ENCODE peak calls at places on chromosome 16, in eight cellular contexts. E, N, M, I, V, B, K and S are unnamed samples. For H3K36me3, the result is how much of the 10 kb centered on the place peaks cover.

GRCh38 chr16:81646561-81646960 is 132.5 kb upstream of the PLCG2 start:
- DNase-seq in N (no peak), B (no peak), K (no peak), M (no peak), E (no peak), V (no peak), I (no peak), S (no peak)

GRCh38 chr16:52573365-52574104 is 26.6 kb upstream of the TOX3 start:
- DNase-seq in I (no peak), B (peak), E (no peak), V (peak), N (no peak), M (no peak), K (no peak), S (no peak)

GRCh38 chr16:55043499-55043898 is 112.8 kb downstream of the IRX5 start:
- DNase-seq in N (no peak), K (no peak), E (no peak), I (no peak), B (no peak), M (no peak), V (no peak), S (no peak)

GRCh38 chr16:82700541-82701240 is 73.9 kb downstream of the CDH13 start:
- DNase-seq in B (no peak), E (no peak), M (no peak), N (peak), K (no peak), V (no peak), I (no peak), S (no peak)

GRCh38 chr16:23196577-23196976 is 14.0 kb downstream of the SCNN1G start:
- DNase-seq in K (no peak), N (no peak), V (no peak), B (no peak), E (no peak), M (no peak), I (no peak), S (no peak)

GRCh38 chr16:66270333-66270927 is 96.1 kb upstream of the CDH5 start:
- DNase-seq in V (peak), K (peak), B (peak), N (no peak), I (peak), M (peak), E (peak), S (peak)

GRCh38 chr16:70381604-70382342 is 35.1 kb downstream of the DDX19A start:
- DNase-seq in E (peak), M (no peak), B (no peak), V (no peak), I (no peak), K (no peak), N (no peak), S (no peak)

GRCh38 chr16:80231118-80231515 is 309.7 kb upstream of the DYNLRB2 start:
- DNase-seq in K (no peak), V (no peak), M (no peak), B (no peak), N (no peak), I (no peak), E (no peak), S (no peak)

GRCh38 chr16:1308036-1308976 is 1.1 kb upstream of the UBE2I start:
- DNase-seq in K (no peak), M (no peak), B (no peak), V (peak), I (no peak), E (no peak), N (no peak), S (peak)

GRCh38 chr16:24844101-24845030 is 1.4 kb upstream of the SLC5A11 start:
- DNase-seq in M (no peak), I (no peak), V (peak), B (no peak), K (no peak), N (no peak), E (no peak), S (no peak)

GRCh38 chr16:67395458-67396158 is 2.3 kb upstream of the TPPP3 start:
- DNase-seq in N (no peak), E (no peak), B (peak), M (no peak), V (no peak), K (no peak), I (no peak), S (peak)

GRCh38 chr16:79932564-79932963 is 332.0 kb upstream of the MAF start:
- DNase-seq in K (no peak), B (no peak), M (no peak), E (no peak), I (no peak), V (no peak), N (no peak), S (no peak)

GRCh38 chr16:75311383-75311938 is 60.0 kb upstream of the BCAR1 start:
- DNase-seq in E (no peak), M (no peak), B (no peak), V (no peak), N (no peak), K (no peak), I (no peak), S (no peak)

GRCh38 chr16:4709481-4709880 is 16.1 kb downstream of the NUDT16L1 start:
- DNase-seq in M (no peak), B (no peak), E (no peak), I (no peak), V (no peak), K (no peak), N (no peak), S (no peak)

GRCh38 chr16:85077576-85078125 is 34.6 kb downstream of the CIBAR2 start:
- DNase-seq in I (no peak), V (no peak), B (no peak), E (no peak), M (no peak), K (no peak), N (no peak), S (no peak)

GRCh38 chr16:85600078-85600477 is 13.0 kb upstream of the GSE1 start:
- DNase-seq in I (no peak), B (peak), E (no peak), V (no peak), K (no peak), M (no peak), N (no peak), S (no peak)

GRCh38 chr16:15484662-15485061 is 50.3 kb downstream of the BMERB1 start:
- DNase-seq in N (no peak), K (no peak), B (no peak), V (no peak), I (no peak), M (no peak), E (no peak), S (no peak)

GRCh38 chr16:1301562-1301961 is 7.9 kb upstream of the UBE2I start:
- DNase-seq in N (no peak), I (no peak), K (no peak), V (no peak), E (no peak), M (no peak), B (no peak), S (no peak)

GRCh38 chr16:64866026-64866425 is 255.8 kb downstream of the CDH11 start:
- DNase-seq in I (no peak), M (no peak), B (no peak), K (no peak), N (no peak), V (no peak), E (no peak), S (no peak)

GRCh38 chr16:88727871-88728270 is 21.6 kb downstream of the CTU2 start:
- DNase-seq in I (no peak), E (no peak), M (peak), N (no peak), K (no peak), B (no peak), V (no peak), S (no peak)

GRCh38 chr16:57528499-57529323 is 7.7 kb downstream of the CCDC102A start:
- DNase-seq in K (no peak), I (no peak), V (peak), E (no peak), M (peak), B (no peak), N (no peak), S (no peak)

GRCh38 chr16:79334127-79334526 is 266.4 kb downstream of the MAF start:
- DNase-seq in K (peak), M (no peak), E (no peak), B (no peak), V (peak), I (no peak), N (no peak), S (peak)

GRCh38 chr16:14296663-14297062 is 225.5 kb downstream of the MRTFB start:
- DNase-seq in K (no peak), I (no peak), V (no peak), B (no peak), E (no peak), N (no peak), M (no peak), S (no peak)

GRCh38 chr16:25126820-25127232 is 15.3 kb downstream of the LCMT1 start:
- DNase-seq in M (no peak), I (no peak), K (no peak), N (no peak), E (no peak), V (peak), B (peak), S (peak)

GRCh38 chr16:88700322-88700635 is 5.9 kb downstream of the RNF166 start:
- DNase-seq in I (no peak), V (no peak), E (no peak), N (no peak), K (no peak), B (no peak), M (no peak), S (no peak)

GRCh38 chr16:4309833-4310266 is 6.0 kb upstream of the GLIS2 start:
- DNase-seq in V (peak), E (no peak), I (peak), B (peak), K (peak), M (peak), N (no peak), S (no peak)

GRCh38 chr16:2854700-2855309 is 3.2 kb downstream of the PRSS22 start:
- DNase-seq in M (no peak), V (no peak), I (no peak), E (no peak), K (no peak), B (no peak), N (no peak), S (no peak)

GRCh38 chr16:4706871-4707270 is 13.5 kb downstream of the NUDT16L1 start:
- DNase-seq in E (no peak), I (no peak), V (no peak), M (no peak), B (no peak), N (no peak), K (no peak), S (no peak)

GRCh38 chr16:10992112-10992511 is 47.7 kb downstream of the CLEC16A start:
- DNase-seq in M (no peak), B (no peak), K (no peak), V (no peak), E (no peak), N (no peak), I (no peak), S (no peak)

DNA sequence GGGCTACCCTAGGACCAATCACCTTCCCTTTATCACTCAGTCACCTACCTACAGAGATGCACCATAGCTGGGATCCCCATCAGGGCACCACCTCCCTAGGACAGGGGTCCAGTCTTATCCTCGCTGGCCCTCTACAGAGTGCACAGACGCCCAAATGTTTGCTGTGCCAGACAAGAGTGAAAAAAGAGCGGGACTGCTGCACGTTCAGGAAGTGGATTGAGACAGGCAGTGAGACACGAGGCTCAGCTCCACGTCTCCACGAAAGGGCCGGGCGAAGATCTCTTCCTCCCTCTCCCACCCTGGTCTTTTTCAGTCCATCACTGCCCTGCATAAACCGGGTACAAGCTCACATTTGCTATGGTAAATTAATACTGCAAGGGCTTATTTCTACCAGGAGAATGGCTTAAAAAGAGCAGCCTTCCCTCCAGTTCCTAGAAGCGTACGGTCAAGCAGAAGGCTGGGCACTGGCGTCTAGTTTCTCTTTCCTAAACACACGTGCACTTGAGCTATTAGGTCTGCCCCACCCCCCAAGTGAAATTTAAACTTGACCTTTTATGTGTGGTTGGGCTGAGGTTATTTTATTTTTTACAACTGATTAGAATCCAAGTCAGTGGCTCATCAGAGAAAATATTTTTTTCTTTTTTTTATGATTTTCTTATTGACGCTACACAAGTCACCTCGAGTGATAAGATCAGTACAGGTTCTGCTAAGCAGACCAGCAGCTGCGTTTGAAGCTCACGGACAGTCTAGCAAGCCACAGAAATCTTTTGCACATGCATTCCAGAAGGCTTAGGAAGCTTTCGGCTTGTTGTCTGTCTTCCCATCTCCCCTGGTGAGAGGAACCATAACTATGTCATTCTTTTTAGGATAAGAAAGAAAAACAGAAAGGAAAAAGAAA is 95.3 kb downstream of the ZFHX3 start:
- DNase-seq in V (no peak), M (no peak), I (no peak), N (no peak), B (no peak), E (no peak), K (no peak), S (no peak)
- H3K4me3 ChIP-seq in V (no peak), M (peak), I (no peak), N (no peak), B (no peak), E (no peak), K (no peak), S (no peak)

GRCh38 chr16:58551496-58551895 is 36.2 kb downstream of the SETD6 start:
- DNase-seq in E (no peak), M (peak), V (no peak), K (no peak), I (peak), B (no peak), N (no peak), S (no peak)
- H3K36me3 ChIP-seq in E (under half), M (half or more), V (under half), K (half or more), I (half or more), B (under half), N (half or more), S (half or more)

DNA sequence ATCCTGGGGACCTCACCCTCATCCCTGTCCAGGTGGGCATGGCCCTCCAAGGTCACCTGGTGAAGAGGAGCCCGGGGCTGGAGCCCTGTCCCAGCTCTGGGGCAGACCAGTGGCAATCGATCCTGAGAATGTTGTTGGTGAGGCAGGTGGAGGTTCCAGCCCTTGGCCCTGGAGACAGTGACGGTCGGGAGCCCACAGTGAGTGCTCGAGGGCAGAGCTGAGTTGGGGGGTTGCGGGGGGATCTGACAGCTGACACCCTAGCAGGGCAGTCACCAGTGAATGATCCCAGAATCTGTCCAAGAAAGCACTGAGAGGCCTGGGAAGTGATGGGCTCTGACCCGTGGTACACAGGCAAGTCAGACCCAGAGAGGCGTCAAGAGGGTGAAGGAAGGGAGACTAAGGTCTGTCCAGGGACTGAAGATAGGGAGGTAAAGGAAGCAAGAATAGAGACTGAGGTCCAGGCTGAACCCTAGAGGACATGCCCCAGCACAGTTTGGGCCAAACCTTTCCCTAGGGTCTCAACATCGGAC is 17.6 kb downstream of the POLR3K start:
- DNase-seq in V (no peak), N (no peak), E (no peak), M (no peak), K (no peak), B (no peak), I (no peak), S (no peak)
- H3K4me3 ChIP-seq in V (no peak), N (no peak), E (no peak), M (no peak), K (no peak), B (no peak), I (no peak), S (no peak)

GRCh38 chr16:87372305-87372704 is 11.3 kb downstream of the FBXO31 start:
- DNase-seq in N (no peak), I (no peak), B (no peak), E (no peak), V (no peak), M (no peak), K (no peak), S (no peak)
- H3K36me3 ChIP-seq in N (under half), I (under half), B (under half), E (under half), V (under half), M (under half), K (under half), S (under half)

GRCh38 chr16:27402964-27403600 is 1.1 kb downstream of the IL21R start:
- DNase-seq in B (no peak), I (no peak), K (no peak), M (no peak), E (no peak), N (no peak), V (no peak), S (no peak)
- H3K4me3 ChIP-seq in B (no peak), I (no peak), K (peak), M (peak), E (no peak), N (peak), V (peak), S (no peak)

GRCh38 chr16:68860978-68861892 is 17.9 kb downstream of the TANGO6 start:
- DNase-seq in E (no peak), N (no peak), V (no peak), K (no peak), I (no peak), B (no peak), M (no peak), S (no peak)

GRCh38 chr16:68869492-68870084 is 26.3 kb downstream of the TANGO6 start:
- DNase-seq in N (no peak), M (no peak), E (no peak), I (no peak), B (no peak), K (no peak), V (no peak), S (peak)

DNA sequence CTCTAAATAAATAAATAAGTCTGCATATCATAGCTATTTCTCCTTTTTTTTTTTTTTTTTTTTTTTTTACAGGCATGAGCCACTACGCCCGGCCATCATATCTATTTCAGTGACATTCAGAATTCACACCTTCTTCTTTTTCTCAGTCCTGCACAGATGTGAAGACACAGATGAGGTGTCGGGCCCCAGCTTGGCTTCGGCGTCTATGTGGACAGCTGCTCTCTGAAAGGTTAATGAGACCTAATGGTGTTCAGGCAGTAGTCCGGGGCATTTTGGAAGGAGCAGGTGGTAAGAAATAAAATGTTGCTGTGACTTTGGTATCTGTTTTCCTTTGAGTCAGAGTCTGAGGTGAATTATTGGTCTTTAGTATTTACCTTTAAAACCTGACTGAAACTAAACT is 23.6 kb downstream of the TANGO6 start:
- DNase-seq in K (no peak), N (no peak), M (no peak), E (no peak), B (no peak), V (no peak), I (no peak), S (no peak)
- H3K36me3 ChIP-seq in K (under half), N (under half), M (half or more), E (under half), B (under half), V (under half), I (under half), S (under half)

DNA sequence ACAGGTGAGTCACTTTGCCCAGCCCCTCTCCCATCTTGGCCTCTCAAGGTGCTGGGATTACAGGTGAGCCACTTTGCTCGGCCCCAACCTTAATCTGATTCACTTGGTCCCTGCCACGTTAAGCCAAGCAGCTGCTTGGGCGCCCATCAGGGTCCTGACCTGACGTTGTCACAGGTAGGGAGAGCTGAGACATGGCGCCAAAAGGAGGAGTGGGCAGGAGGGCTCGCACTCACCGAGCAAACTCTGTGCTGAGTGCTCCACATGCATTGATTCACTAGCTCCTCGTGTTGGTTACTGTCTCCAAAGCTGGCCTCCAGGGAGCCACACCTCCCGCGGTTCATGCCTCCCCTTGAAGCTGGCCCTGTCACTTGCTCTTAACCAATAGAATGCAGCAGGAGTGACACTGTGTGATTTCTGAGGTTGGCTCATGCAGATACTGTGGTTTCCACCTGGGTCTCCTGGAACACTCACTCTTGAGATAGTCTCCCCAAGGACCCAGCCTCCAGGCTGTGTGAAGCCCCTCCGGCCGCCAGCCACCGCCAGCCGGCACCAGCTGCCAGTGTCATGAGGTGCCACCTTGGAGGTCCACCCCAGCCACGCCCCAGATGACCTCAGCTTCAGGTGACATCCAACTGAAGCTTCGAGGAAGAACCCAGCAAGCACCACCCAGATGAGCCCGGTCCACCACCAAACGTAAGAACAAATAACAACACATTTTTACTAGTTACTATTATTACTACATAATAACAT is 223.0 kb downstream of the GSG1L start:
- DNase-seq in K (no peak), N (no peak), E (no peak), I (no peak), B (no peak), V (no peak), M (no peak), S (no peak)
- H3K4me3 ChIP-seq in K (no peak), N (no peak), E (no peak), I (no peak), B (no peak), V (no peak), M (no peak), S (no peak)